ENCODE peak calls at places on chromosomes 13 and 19, in four cellular contexts. F, K, N and A are unnamed samples. For H3K9me3, the result is how much of the 10 kb centered on the place peaks cover.

GRCh38 chr13:49225358-49226042 is 5.4 kb downstream of the MLNR start:
- DNase-seq in K (no peak), N (no peak), F (no peak), A (no peak)

GRCh38 chr19:45403781-45404556 is 900 bp downstream of the PPP1R13L start:
- DNase-seq in F (peak), K (peak), N (peak), A (no peak)

GRCh38 chr19:10523135-10523636 is 5.9 kb upstream of the S1PR5 start:
- DNase-seq in F (no peak), K (no peak), N (no peak), A (no peak)

GRCh38 chr19:46000497-46001246 is 5.4 kb downstream of the CCDC61 start:
- DNase-seq in N (peak), K (peak), F (no peak), A (peak)

GRCh38 chr13:41565221-41565620 is 107.9 kb downstream of the RGCC start:
- DNase-seq in K (no peak), N (no peak), F (no peak), A (no peak)

GRCh38 chr13:110056640-110057039 is 250.3 kb downstream of the COL4A1 start:
- DNase-seq in K (no peak), N (no peak), F (no peak), A (no peak)

GRCh38 chr13:25249001-25249543 is 38.2 kb downstream of the MTMR6 start:
- DNase-seq in F (no peak), K (no peak), N (no peak), A (no peak)

GRCh38 chr19:41194157-41194552 is 1.1 kb downstream of the CYP2S1 start:
- DNase-seq in K (no peak), F (no peak), N (no peak), A (no peak)

GRCh38 chr19:3710265-3710812 is 2.2 kb downstream of the TJP3 start:
- DNase-seq in K (peak), F (peak), N (no peak), A (no peak)

GRCh38 chr19:37136118-37136517 is 36.4 kb downstream of the ZNF585A start:
- DNase-seq in F (no peak), K (no peak), N (no peak), A (no peak)
- H3K9me3 ChIP-seq in F (half or more), K (under half), N (half or more), A (under half)

GRCh38 chr19:37699057-37699456 is 20.5 kb downstream of the ZNF607 start:
- DNase-seq in N (no peak), K (no peak), F (no peak), A (no peak)
- H3K9me3 ChIP-seq in N (under half), K (under half), F (under half), A (under half)

GRCh38 chr19:23366437-23366836 is 28.8 kb downstream of the ZNF91 start:
- DNase-seq in N (no peak), K (no peak), F (no peak), A (no peak)
- H3K9me3 ChIP-seq in N (under half), K (under half), F (half or more), A (half or more)

GRCh38 chr13:52092087-52092486 is 36.8 kb downstream of the NEK5 start:
- DNase-seq in K (no peak), N (no peak), F (no peak), A (no peak)
- H3K9me3 ChIP-seq in K (under half), N (under half), F (under half), A (under half)

GRCh38 chr19:21655540-21656126 is 111.7 kb downstream of the ZNF100 start:
- DNase-seq in K (no peak), F (no peak), N (no peak), A (no peak)
- H3K9me3 ChIP-seq in K (under half), F (under half), N (under half), A (under half)

DNA sequence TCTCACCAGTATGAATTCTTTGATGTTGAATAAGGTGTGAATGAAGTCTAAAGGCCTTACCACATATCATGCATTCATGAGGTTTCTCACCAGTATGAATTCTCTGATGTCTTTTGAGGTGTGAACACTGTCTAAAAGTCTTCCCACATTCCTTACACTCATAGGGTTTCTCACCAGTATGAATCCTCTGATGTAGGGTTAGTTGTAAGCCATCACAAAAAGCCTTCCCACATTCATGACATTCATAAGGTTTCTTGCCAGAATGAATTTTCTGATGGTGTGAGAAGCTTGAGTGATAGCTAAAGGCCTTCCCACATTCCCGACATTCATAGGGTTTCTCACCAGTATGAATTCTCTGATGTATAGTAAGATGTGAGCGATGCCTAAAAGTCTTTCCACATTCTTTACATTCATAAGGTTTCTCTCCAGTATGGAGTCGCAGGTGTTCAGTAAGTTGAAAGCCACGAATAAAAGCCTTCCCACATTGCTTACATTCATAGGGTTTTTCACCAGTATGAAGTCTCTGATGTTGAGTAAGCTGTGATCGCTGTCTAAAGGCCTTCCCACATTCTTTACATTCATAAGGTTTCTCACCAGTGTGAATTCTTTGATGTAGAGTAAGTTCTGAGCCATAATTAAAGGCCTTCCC is 27.7 kb downstream of the ZNF461 start:
- DNase-seq in K (no peak), F (no peak), N (no peak), A (no peak)
- H3K9me3 ChIP-seq in K (under half), F (half or more), N (half or more), A (under half)